ENCODE peak calls at places on chromosomes 2 and 18, in seven cellular contexts. Y is mesothelial cell of epicardium, F is MV-4-11, R is non-pigmented ciliary epithelial cell, D is OCI-M1, Z is choroid plexus epithelial cell, I is head of caudate nucleus. T is an unnamed sample.

GRCh38 chr2:72765997-72766609 is 59.7 kb downstream of the EXOC6B start:
- DNase-seq in Z (no peak), D (no peak), F (no peak), R (no peak), Y (no peak), I (no peak), T (no peak)

GRCh38 chr18:6731197-6731596 is 1.7 kb downstream of the ARHGAP28 start:
- DNase-seq in F (no peak), D (no peak), R (no peak), Z (peak; percentile 86), I (no peak), Y (no peak), T (no peak)

GRCh38 chr2:42054657-42055430 is 7.0 kb downstream of the PKDCC start:
- DNase-seq in I (no peak), Z (no peak), F (no peak), D (no peak), Y (no peak), R (no peak), T (no peak)

GRCh38 chr18:3246636-3247242 is 862 bp upstream of the MYL12A start:
- DNase-seq in D (peak; percentile 97), Z (no peak), I (peak; percentile 39), F (peak; percentile 28), R (no peak), Y (no peak), T (no peak)

GRCh38 chr2:192196451-192197194 is 1.9 kb upstream of the TMEFF2 start:
- DNase-seq in D (peak; percentile 24), F (peak; percentile 20), R (no peak), I (no peak), Z (no peak), Y (no peak), T (no peak)

GRCh38 chr18:57909620-57910019 is 106.5 kb upstream of the ATP8B1 start:
- DNase-seq in D (no peak), Z (peak; percentile 51), Y (no peak), F (no peak), R (no peak), I (peak; percentile 50), T (no peak)

GRCh38 chr2:109419960-109420370 is 193.8 kb downstream of the SEPTIN10 start:
- DNase-seq in Z (no peak), I (no peak), F (no peak), D (no peak), R (no peak), Y (no peak), T (no peak)

GRCh38 chr2:241506793-241507429 is 1.5 kb downstream of the STK25 start:
- DNase-seq in I (no peak), R (no peak), F (no peak), Y (no peak), Z (no peak), D (peak; percentile 14), T (no peak)

GRCh38 chr2:102619414-102620319 is at the start of gene SLC9A2:
- DNase-seq in D (peak; percentile 68), F (no peak), Y (no peak), R (no peak), Z (no peak), I (no peak), T (no peak)

GRCh38 chr18:39313992-39314391 is 1748.4 kb upstream of the CELF4 start:
- DNase-seq in F (no peak), R (no peak), D (no peak), Y (no peak), Z (no peak), I (no peak), T (no peak)

GRCh38 chr2:233519787-233520611 is 46.6 kb downstream of the USP40 start:
- DNase-seq in D (no peak), R (no peak), Z (no peak), I (no peak), Y (no peak), F (peak; percentile 15), T (peak; percentile 84)

GRCh38 chr2:174577967-174578589 is 19.5 kb downstream of the WIPF1 start:
- DNase-seq in R (peak; percentile 35), I (peak; percentile 63), D (peak; percentile 71), Z (peak; percentile 87), F (peak; percentile 77), Y (no peak), T (peak; percentile 69)

GRCh38 chr18:10377956-10378355 is 76.5 kb upstream of the APCDD1 start:
- DNase-seq in R (no peak), Y (no peak), Z (no peak), I (no peak), F (no peak), D (no peak), T (no peak)

GRCh38 chr2:223404616-223405015 is 197.5 kb downstream of the SCG2 start:
- DNase-seq in Z (no peak), F (no peak), I (no peak), R (no peak), Y (no peak), D (no peak), T (no peak)

GRCh38 chr2:197909377-197909776 is 105.0 kb downstream of the PLCL1 start:
- DNase-seq in Y (no peak), R (no peak), F (no peak), Z (peak; percentile 24), D (no peak), I (no peak), T (no peak)

GRCh38 chr2:43848174-43848573 is 9.4 kb downstream of the ABCG8 start:
- DNase-seq in R (no peak), F (peak; percentile 1), I (no peak), Z (peak; percentile 17), D (peak; percentile 12), Y (no peak), T (peak; percentile 4)